ENCODE peak calls at places on chromosomes 11 and 22, in nine cellular contexts. K, Q, T, E, O, Z, M, P and W are unnamed samples.

GRCh38 chr22:25236417-25236816 is 17.0 kb downstream of the CRYBB2 start:
- DNase-seq in K (no peak), M (no peak), Z (no peak), O (no peak), T (no peak), Q (no peak), P (no peak), E (no peak), W (no peak)

GRCh38 chr11:93080146-93080759 is 110.8 kb downstream of the MTNR1B start:
- DNase-seq in Z (no peak), P (no peak), T (peak), M (no peak), K (no peak), Q (no peak), E (no peak), O (no peak), W (no peak)

GRCh38 chr11:3074912-3075589 is 17.8 kb upstream of the CARS1 start:
- DNase-seq in E (no peak), O (peak), T (no peak), M (no peak), P (no peak), K (no peak), Z (no peak), Q (no peak), W (no peak)

GRCh38 chr22:40044870-40045834 is 50.4 kb downstream of the FAM83F start:
- DNase-seq in E (peak), K (no peak), O (peak), Z (peak), T (peak), M (peak), P (peak), Q (peak), W (peak)

GRCh38 chr11:111978028-111978771 is 41.1 kb downstream of the DIXDC1 start:
- DNase-seq in Q (peak), M (no peak), E (peak), Z (peak), K (no peak), T (peak), P (peak), O (peak), W (no peak)

GRCh38 chr11:33515347-33515746 is 185.3 kb downstream of the C11orf91 start:
- DNase-seq in M (peak), K (no peak), P (no peak), T (no peak), Q (no peak), E (no peak), O (no peak), Z (peak), W (no peak)

GRCh38 chr11:1060885-1061616 is 13.6 kb upstream of the MUC2 start:
- DNase-seq in P (peak), K (peak), Q (no peak), T (no peak), Z (peak), M (no peak), O (peak), E (no peak), W (no peak)

GRCh38 chr11:574632-575323 is 1.5 kb upstream of the PHRF1 start:
- DNase-seq in K (no peak), E (no peak), O (no peak), M (no peak), Z (peak), T (no peak), P (no peak), Q (no peak), W (no peak)

GRCh38 chr11:46903846-46904245 is 14.5 kb downstream of the LRP4 start:
- DNase-seq in O (no peak), Z (no peak), Q (no peak), M (peak), K (no peak), T (peak), P (no peak), E (no peak), W (no peak)

GRCh38 chr11:44351006-44351660 is 41.2 kb upstream of the ALX4 start:
- DNase-seq in O (no peak), Q (no peak), E (no peak), Z (no peak), P (no peak), K (no peak), M (peak), T (no peak), W (no peak)

GRCh38 chr22:19470010-19470409 is 9.0 kb downstream of the UFD1 start:
- DNase-seq in T (no peak), Q (no peak), E (no peak), K (no peak), M (no peak), O (no peak), Z (no peak), P (no peak), W (no peak)

GRCh38 chr22:19476023-19476422 is 3.0 kb downstream of the UFD1 start:
- DNase-seq in M (no peak), P (no peak), E (no peak), Z (no peak), Q (no peak), K (no peak), T (no peak), O (no peak), W (no peak)

GRCh38 chr22:19472233-19472632 is 6.8 kb downstream of the UFD1 start:
- DNase-seq in Q (no peak), M (no peak), E (no peak), P (no peak), T (no peak), K (no peak), O (no peak), Z (no peak), W (no peak)

GRCh38 chr22:19471572-19471971 is 7.4 kb downstream of the UFD1 start:
- DNase-seq in E (no peak), M (no peak), O (no peak), Q (no peak), T (no peak), Z (no peak), K (no peak), P (no peak), W (no peak)

GRCh38 chr22:19473578-19473977 is 5.4 kb downstream of the UFD1 start:
- DNase-seq in M (peak), E (no peak), Q (no peak), K (no peak), P (no peak), O (no peak), Z (peak), T (no peak), W (no peak)
- H3K4me2 ChIP-seq in M (no peak), E (no peak), Q (no peak), K (no peak), P (no peak), O (no peak), Z (no peak), T (no peak), W (no peak)

DNA sequence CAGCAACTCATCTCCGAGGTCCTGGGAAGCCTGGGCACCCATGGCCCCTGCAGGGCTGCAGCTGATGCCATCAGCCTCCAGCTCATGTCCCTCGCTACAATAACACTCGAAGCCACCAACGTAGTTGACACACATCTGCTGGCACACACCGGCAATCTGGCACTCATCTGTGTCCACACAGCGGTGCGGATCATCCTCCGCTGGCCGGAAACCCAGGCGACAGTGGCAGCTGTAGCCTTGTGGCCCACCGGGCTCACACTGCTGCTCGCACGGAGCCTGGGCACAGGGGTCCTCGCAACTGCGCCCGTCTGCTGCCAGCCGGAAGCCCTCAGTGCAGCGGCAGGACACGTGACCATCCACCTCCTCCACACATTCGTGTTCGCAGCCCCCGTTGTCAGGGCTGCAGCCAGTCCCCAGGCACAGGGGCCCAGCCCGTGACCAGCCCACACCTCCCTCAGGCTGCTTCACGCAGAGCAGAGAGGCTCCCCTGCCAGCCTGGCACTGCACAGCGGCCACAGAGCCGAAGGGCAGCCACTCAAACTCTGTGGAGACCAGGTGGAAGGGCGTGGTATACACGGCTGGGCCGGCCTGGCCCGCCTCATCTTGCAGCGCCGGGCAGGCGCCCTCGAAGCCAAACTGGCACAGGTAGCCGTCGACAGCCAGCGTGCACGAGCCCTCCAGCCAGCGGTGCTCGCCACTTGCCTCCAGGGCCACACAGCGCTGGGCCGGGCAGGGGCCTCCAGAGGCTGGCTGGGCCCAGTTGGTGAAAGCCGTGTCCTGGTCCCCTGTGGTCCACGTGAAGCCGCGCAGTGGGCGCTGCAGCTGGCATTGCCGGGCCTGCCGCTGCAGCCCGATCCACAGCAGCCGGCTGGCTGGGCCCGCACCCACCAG is 678 bp downstream of the CD248 start:
- DNase-seq in T (no peak), K (no peak), Q (no peak), M (no peak), Z (peak), E (no peak), O (no peak), P (no peak), W (no peak)
- TF ChIP-seq EZH2phosphoT487 in T (no peak), K (no peak), Q (no peak), M (no peak), Z (no peak), E (no peak), O (no peak), P (no peak), W (no peak)

GRCh38 chr11:10379022-10379421 is 74.1 kb downstream of the ADM start:
- DNase-seq in O (peak), P (peak), E (peak), M (no peak), K (no peak), T (peak), Z (no peak), Q (no peak), W (peak)

GRCh38 chr11:10378362-10378761 is 73.5 kb downstream of the ADM start:
- DNase-seq in P (no peak), K (no peak), Z (no peak), O (no peak), T (no peak), E (no peak), Q (no peak), M (no peak), W (no peak)

GRCh38 chr11:10380921-10381320 is 74.1 kb upstream of the AMPD3 start:
- DNase-seq in E (no peak), Q (no peak), Z (no peak), O (no peak), K (no peak), T (no peak), M (no peak), P (no peak), W (no peak)

GRCh38 chr11:10379433-10379832 is 74.6 kb downstream of the ADM start:
- DNase-seq in O (peak), K (no peak), M (no peak), Q (no peak), Z (peak), T (no peak), E (no peak), P (no peak), W (no peak)

DNA sequence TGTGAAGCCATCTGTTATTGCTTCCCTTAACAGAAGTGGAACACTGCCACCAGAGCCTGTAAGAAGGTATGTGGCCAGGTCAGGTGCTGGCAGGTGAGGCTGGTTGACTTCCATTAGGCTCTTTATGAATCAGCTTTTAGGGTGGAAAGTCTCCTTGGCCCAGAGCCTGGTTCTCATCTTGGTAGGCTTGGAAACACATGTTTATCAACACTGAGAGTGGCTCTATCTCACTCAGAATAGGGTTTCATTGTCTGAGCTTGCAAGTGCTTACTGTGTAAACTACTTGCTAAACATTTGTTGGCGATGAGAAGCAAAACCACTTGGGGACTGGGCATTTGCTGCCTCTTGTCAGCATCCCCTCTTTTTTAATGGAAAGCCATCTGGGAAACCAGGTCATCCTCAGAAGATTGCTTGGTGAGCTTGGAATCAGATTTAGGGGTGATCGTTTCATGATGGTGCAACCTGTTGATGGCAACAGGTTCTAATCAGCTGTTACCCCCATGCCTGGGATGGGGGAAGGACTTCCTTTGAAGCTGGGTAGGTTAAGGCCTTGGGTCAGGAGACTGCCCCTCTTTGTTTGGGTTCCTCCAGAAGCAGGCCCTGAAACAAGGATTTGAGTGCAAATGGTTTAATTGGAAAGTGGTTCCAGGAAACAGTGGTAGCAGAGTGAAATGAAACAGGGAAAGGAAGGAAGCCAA is 75.0 kb upstream of the AMPD3 start:
- DNase-seq in Q (no peak), Z (peak), K (no peak), P (no peak), T (no peak), O (peak), E (no peak), M (no peak), W (no peak)
- H3K27ac ChIP-seq in Q (no peak), Z (peak), K (no peak), P (no peak), T (no peak), O (peak), E (no peak), M (no peak), W (no peak)

GRCh38 chr11:69642913-69643632 is 2.1 kb downstream of the CCND1 start:
- DNase-seq in Z (peak), T (peak), Q (peak), E (peak), K (no peak), O (peak), M (peak), P (peak), W (peak)

GRCh38 chr11:69644962-69645675 is 4.2 kb downstream of the CCND1 start:
- DNase-seq in Z (peak), Q (peak), M (no peak), P (no peak), K (no peak), T (no peak), E (no peak), O (peak), W (no peak)

GRCh38 chr11:69644071-69644961 is 3.4 kb downstream of the CCND1 start:
- DNase-seq in T (no peak), P (peak), E (no peak), Q (peak), O (peak), Z (peak), K (no peak), M (no peak), W (no peak)

GRCh38 chr11:69642549-69642912 is 1.6 kb downstream of the CCND1 start:
- DNase-seq in Z (peak), M (no peak), O (no peak), E (peak), K (no peak), T (peak), Q (peak), P (peak), W (peak)

DNA sequence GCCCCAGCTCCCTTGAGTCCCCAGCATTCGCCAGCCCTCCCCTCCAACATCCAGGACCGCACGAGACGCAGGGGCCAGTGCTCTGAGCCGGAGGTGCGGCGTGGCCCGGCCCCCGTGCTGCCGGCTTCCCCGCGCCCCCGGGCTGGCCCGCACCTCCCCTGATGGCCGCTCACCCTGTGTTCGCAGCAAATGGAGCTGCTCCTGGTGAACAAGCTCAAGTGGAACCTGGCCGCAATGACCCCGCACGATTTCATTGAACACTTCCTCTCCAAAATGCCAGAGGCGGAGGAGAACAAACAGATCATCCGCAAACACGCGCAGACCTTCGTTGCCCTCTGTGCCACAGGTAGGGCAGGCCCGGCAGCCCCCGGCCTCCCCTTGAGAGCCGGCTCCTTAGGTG is 2.7 kb downstream of the CCND1 start:
- DNase-seq in Z (peak), P (no peak), E (no peak), Q (no peak), T (no peak), M (no peak), O (peak), K (no peak), W (no peak)
- H3K4me2 ChIP-seq in Z (peak), P (peak), E (peak), Q (peak), T (peak), M (no peak), O (peak), K (peak), W (peak)